ENCODE peak calls at places on chromosomes 6 and 20, in ten cellular contexts. H, E, P, U, X, L, N, J, S and B are unnamed samples.
A peak's percentile ranks its signal among the peaks of the same experiment; 100 is the strongest.

GRCh38 chr6:27517928-27518787 is 45.3 kb upstream of the ZNF184 start:
- DNase-seq in H (no peak), E (no peak), P (no peak), U (no peak), X (no peak), L (no peak), N (no peak), J (no peak), S (no peak), B (no peak)

GRCh38 chr6:128112494-128112893 is 211.6 kb upstream of the THEMIS start:
- DNase-seq in H (no peak), E (no peak), P (no peak), U (no peak), X (no peak), L (no peak), N (no peak), J (no peak), S (no peak), B (no peak)

GRCh38 chr6:159941286-159942113 is 27.4 kb upstream of the IGF2R start:
- DNase-seq in H (no peak), E (no peak), P (peak; percentile 55), U (no peak), X (peak; percentile 64), L (no peak), N (no peak), J (no peak), S (no peak), B (no peak)

GRCh38 chr6:111750753-111751684 is 122.2 kb downstream of the FYN start:
- DNase-seq in H (no peak), E (no peak), P (peak; percentile 76), U (no peak), X (no peak), L (no peak), N (no peak), J (no peak), S (peak; percentile 45), B (no peak)

GRCh38 chr6:35084041-35084491 is 57.1 kb downstream of the TCP11 start:
- DNase-seq in H (no peak), E (no peak), P (no peak), U (no peak), X (no peak), L (no peak), N (no peak), J (no peak), S (no peak), B (no peak)

GRCh38 chr6:38509713-38510112 is 130.0 kb downstream of the BTBD9 start:
- DNase-seq in H (no peak), E (no peak), P (no peak), U (no peak), X (peak; percentile 79), L (no peak), N (no peak), J (no peak), S (no peak), B (no peak)

GRCh38 chr20:51128198-51128597 is 105.3 kb upstream of the KCNG1 start:
- DNase-seq in H (no peak), E (no peak), P (peak; percentile 52), U (no peak), X (peak; percentile 89), L (no peak), N (no peak), J (no peak), S (no peak), B (no peak)

GRCh38 chr6:108435391-108435790 is 125.3 kb upstream of the FOXO3 start:
- DNase-seq in H (no peak), E (no peak), P (no peak), U (no peak), X (no peak), L (no peak), N (no peak), J (no peak), S (no peak), B (no peak)

GRCh38 chr6:45423901-45424627 is 46.3 kb upstream of the SUPT3H start:
- DNase-seq in H (no peak), E (no peak), P (peak; percentile 16), U (peak; percentile 30), X (no peak), L (peak; percentile 18), N (no peak), J (no peak), S (no peak), B (peak; percentile 51)

GRCh38 chr6:22906091-22906549 is 336.8 kb downstream of the HDGFL1 start:
- DNase-seq in H (no peak), E (no peak), P (no peak), U (no peak), X (peak; percentile 58), L (no peak), N (no peak), J (no peak), S (no peak), B (no peak)

GRCh38 chr6:128252293-128253176 is 267.9 kb downstream of the PTPRK start:
- DNase-seq in H (no peak), E (no peak), P (no peak), U (no peak), X (no peak), L (no peak), N (no peak), J (no peak), S (no peak), B (no peak)

GRCh38 chr6:57173886-57174510 is 1.9 kb downstream of the BAG2 start:
- DNase-seq in H (no peak), E (no peak), P (no peak), U (no peak), X (peak; percentile 87), L (no peak), N (no peak), J (no peak), S (no peak), B (no peak)

GRCh38 chr20:19492937-19493336 is 265.1 kb upstream of the RIN2 start:
- DNase-seq in H (no peak), E (no peak), P (no peak), U (no peak), X (no peak), L (no peak), N (no peak), J (no peak), S (no peak), B (no peak)

GRCh38 chr6:14765106-14765505 is 480.8 kb upstream of the JARID2 start:
- DNase-seq in H (no peak), E (no peak), P (no peak), U (no peak), X (peak; percentile 42), L (no peak), N (no peak), J (no peak), S (no peak), B (no peak)

GRCh38 chr6:167443098-167443680 is 118.3 kb downstream of the TTLL2 start:
- DNase-seq in H (no peak), E (no peak), P (no peak), U (no peak), X (no peak), L (no peak), N (no peak), J (no peak), S (no peak), B (no peak)

GRCh38 chr6:27582928-27583725 is 110.2 kb upstream of the ZNF184 start:
- DNase-seq in H (no peak), E (no peak), P (peak; percentile 70), U (no peak), X (peak; percentile 77), L (no peak), N (no peak), J (no peak), S (no peak), B (no peak)

GRCh38 chr6:136181191-136181833 is 68.8 kb downstream of the MTFR2 start:
- DNase-seq in H (no peak), E (no peak), P (no peak), U (no peak), X (no peak), L (no peak), N (no peak), J (no peak), S (no peak), B (no peak)

GRCh38 chr6:30861257-30862048 is 22.9 kb upstream of the DDR1 start:
- DNase-seq in H (no peak), E (no peak), P (peak; percentile 23), U (no peak), X (no peak), L (no peak), N (no peak), J (no peak), S (no peak), B (no peak)

GRCh38 chr6:11975353-11975977 is 36.6 kb upstream of the HIVEP1 start:
- DNase-seq in H (no peak), E (no peak), P (peak; percentile 54), U (no peak), X (no peak), L (peak; percentile 18), N (no peak), J (no peak), S (no peak), B (no peak)

GRCh38 chr20:32626859-32627636 is 41.9 kb upstream of the NOL4L start:
- DNase-seq in H (no peak), E (no peak), P (no peak), U (no peak), X (no peak), L (no peak), N (peak; percentile 27), J (peak; percentile 77), S (no peak), B (peak; percentile 45)

GRCh38 chr6:34709386-34709785 is 12.8 kb upstream of the ILRUN start:
- DNase-seq in H (no peak), E (no peak), P (no peak), U (peak; percentile 81), X (peak; percentile 19), L (peak; percentile 79), N (peak; percentile 94), J (peak; percentile 52), S (no peak), B (peak; percentile 88)

GRCh38 chr6:106782524-106783265 is 153.3 kb downstream of the QRSL1 start:
- DNase-seq in H (no peak), E (no peak), P (no peak), U (no peak), X (no peak), L (no peak), N (peak; percentile 85), J (no peak), S (no peak), B (no peak)

GRCh38 chr20:1867495-1868260 is 27.5 kb upstream of the SIRPA start:
- DNase-seq in H (no peak), E (no peak), P (no peak), U (no peak), X (no peak), L (no peak), N (no peak), J (no peak), S (no peak), B (no peak)

GRCh38 chr6:903746-904145 is 210.8 kb upstream of the EXOC2 start:
- DNase-seq in H (no peak), E (no peak), P (no peak), U (no peak), X (peak; percentile 35), L (no peak), N (no peak), J (no peak), S (no peak), B (no peak)

GRCh38 chr6:137808191-137808590 is 58.9 kb upstream of the TNFAIP3 start:
- DNase-seq in H (no peak), E (no peak), P (peak; percentile 25), U (no peak), X (peak; percentile 89), L (no peak), N (no peak), J (no peak), S (no peak), B (no peak)

GRCh38 chr6:71139249-71139648 is 149.4 kb upstream of the OGFRL1 start:
- DNase-seq in H (no peak), E (no peak), P (no peak), U (no peak), X (peak; percentile 92), L (no peak), N (no peak), J (no peak), S (no peak), B (no peak)

GRCh38 chr6:33410711-33411631 is at the start of gene PHF1:
- DNase-seq in H (peak; percentile 56), E (no peak), P (peak; percentile 82), U (peak; percentile 75), X (peak; percentile 85), L (peak; percentile 87), N (peak; percentile 78), J (peak; percentile 80), S (no peak), B (no peak)

GRCh38 chr20:63518351-63518861 is 2.2 kb upstream of the PPDPF start:
- DNase-seq in H (peak; percentile 13), E (no peak), P (no peak), U (no peak), X (no peak), L (no peak), N (no peak), J (no peak), S (no peak), B (peak; percentile 35)